ENCODE peak calls at places on chromosomes 2 and 18, in six cellular contexts. One of them, this sample, is unnamed.

GRCh38 chr2:9761547-9761946 is 81.7 kb upstream of the TAF1B start:
- DNase-seq in astrocyte of the spinal cord: no peak
- DNase-seq in stimulated activated CD4-positive, alpha-beta T cell treated with anti-CD3 and anti-CD28 coated beads, Interleukin-4, amount 100 ng/mL, for 1 hour: no peak
- DNase-seq in AG09309: no peak
- DNase-seq in KG1: no peak
- DNase-seq in activated CD4-positive, alpha-beta memory T cell treated with anti-CD3 and anti-CD28 coated beads for 36 hours: no peak
- DNase-seq in this sample: no peak

GRCh38 chr2:11177871-11178598 is 22.8 kb downstream of the SLC66A3 start:
- DNase-seq in astrocyte of the spinal cord: peak; percentile 33
- DNase-seq in stimulated activated CD4-positive, alpha-beta T cell treated with anti-CD3 and anti-CD28 coated beads, Interleukin-4, amount 100 ng/mL, for 1 hour: no peak
- DNase-seq in AG09309: no peak
- DNase-seq in KG1: no peak
- DNase-seq in activated CD4-positive, alpha-beta memory T cell treated with anti-CD3 and anti-CD28 coated beads for 36 hours: no peak
- DNase-seq in this sample: no peak

GRCh38 chr2:218626369-218626768 is 18.7 kb downstream of the PLCD4 start:
- DNase-seq in astrocyte of the spinal cord: no peak
- DNase-seq in stimulated activated CD4-positive, alpha-beta T cell treated with anti-CD3 and anti-CD28 coated beads, Interleukin-4, amount 100 ng/mL, for 1 hour: no peak
- DNase-seq in AG09309: no peak
- DNase-seq in KG1: no peak
- DNase-seq in activated CD4-positive, alpha-beta memory T cell treated with anti-CD3 and anti-CD28 coated beads for 36 hours: no peak
- DNase-seq in this sample: no peak

GRCh38 chr2:6036211-6036610 is 344.0 kb downstream of the SOX11 start:
- DNase-seq in astrocyte of the spinal cord: no peak
- DNase-seq in stimulated activated CD4-positive, alpha-beta T cell treated with anti-CD3 and anti-CD28 coated beads, Interleukin-4, amount 100 ng/mL, for 1 hour: no peak
- DNase-seq in AG09309: no peak
- DNase-seq in KG1: no peak
- DNase-seq in activated CD4-positive, alpha-beta memory T cell treated with anti-CD3 and anti-CD28 coated beads for 36 hours: no peak
- DNase-seq in this sample: no peak

GRCh38 chr2:54601339-54601738 is 122.1 kb upstream of the EML6 start:
- DNase-seq in astrocyte of the spinal cord: peak; percentile 70
- DNase-seq in stimulated activated CD4-positive, alpha-beta T cell treated with anti-CD3 and anti-CD28 coated beads, Interleukin-4, amount 100 ng/mL, for 1 hour: no peak
- DNase-seq in AG09309: no peak
- DNase-seq in KG1: no peak
- DNase-seq in activated CD4-positive, alpha-beta memory T cell treated with anti-CD3 and anti-CD28 coated beads for 36 hours: no peak
- DNase-seq in this sample: no peak

GRCh38 chr2:177783835-177784448 is 288.6 kb downstream of the PDE11A start:
- DNase-seq in astrocyte of the spinal cord: peak; percentile 76
- DNase-seq in stimulated activated CD4-positive, alpha-beta T cell treated with anti-CD3 and anti-CD28 coated beads, Interleukin-4, amount 100 ng/mL, for 1 hour: no peak
- DNase-seq in AG09309: peak; percentile 71
- DNase-seq in KG1: peak; percentile 8
- DNase-seq in activated CD4-positive, alpha-beta memory T cell treated with anti-CD3 and anti-CD28 coated beads for 36 hours: no peak
- DNase-seq in this sample: peak; percentile 66

GRCh38 chr2:72136933-72137497 is 10.6 kb downstream of the CYP26B1 start:
- DNase-seq in astrocyte of the spinal cord: no peak
- DNase-seq in stimulated activated CD4-positive, alpha-beta T cell treated with anti-CD3 and anti-CD28 coated beads, Interleukin-4, amount 100 ng/mL, for 1 hour: no peak
- DNase-seq in AG09309: no peak
- DNase-seq in KG1: no peak
- DNase-seq in activated CD4-positive, alpha-beta memory T cell treated with anti-CD3 and anti-CD28 coated beads for 36 hours: no peak
- DNase-seq in this sample: no peak

GRCh38 chr18:7466190-7466589 is 100.9 kb upstream of the PTPRM start:
- DNase-seq in astrocyte of the spinal cord: no peak
- DNase-seq in stimulated activated CD4-positive, alpha-beta T cell treated with anti-CD3 and anti-CD28 coated beads, Interleukin-4, amount 100 ng/mL, for 1 hour: no peak
- DNase-seq in AG09309: no peak
- DNase-seq in KG1: no peak
- DNase-seq in activated CD4-positive, alpha-beta memory T cell treated with anti-CD3 and anti-CD28 coated beads for 36 hours: no peak
- DNase-seq in this sample: no peak

GRCh38 chr2:9630001-9630749 is 622 bp downstream of the YWHAQ start:
- DNase-seq in astrocyte of the spinal cord: peak; percentile 71
- DNase-seq in stimulated activated CD4-positive, alpha-beta T cell treated with anti-CD3 and anti-CD28 coated beads, Interleukin-4, amount 100 ng/mL, for 1 hour: peak; percentile 81
- DNase-seq in AG09309: no peak
- DNase-seq in KG1: peak; percentile 33
- DNase-seq in activated CD4-positive, alpha-beta memory T cell treated with anti-CD3 and anti-CD28 coated beads for 36 hours: peak; percentile 81
- DNase-seq in this sample: no peak

GRCh38 chr2:231687133-231687852 is 21.0 kb upstream of the PTMA start:
- DNase-seq in astrocyte of the spinal cord: peak; percentile 17
- DNase-seq in stimulated activated CD4-positive, alpha-beta T cell treated with anti-CD3 and anti-CD28 coated beads, Interleukin-4, amount 100 ng/mL, for 1 hour: peak; percentile 73
- DNase-seq in AG09309: no peak
- DNase-seq in KG1: no peak
- DNase-seq in activated CD4-positive, alpha-beta memory T cell treated with anti-CD3 and anti-CD28 coated beads for 36 hours: peak; percentile 73
- DNase-seq in this sample: no peak

GRCh38 chr2:170253721-170254230 is 75.8 kb downstream of the MYO3B start:
- DNase-seq in astrocyte of the spinal cord: no peak
- DNase-seq in stimulated activated CD4-positive, alpha-beta T cell treated with anti-CD3 and anti-CD28 coated beads, Interleukin-4, amount 100 ng/mL, for 1 hour: no peak
- DNase-seq in AG09309: no peak
- DNase-seq in KG1: no peak
- DNase-seq in activated CD4-positive, alpha-beta memory T cell treated with anti-CD3 and anti-CD28 coated beads for 36 hours: no peak
- DNase-seq in this sample: no peak

GRCh38 chr2:168231609-168232241 is 15.7 kb downstream of the STK39 start:
- DNase-seq in astrocyte of the spinal cord: no peak
- DNase-seq in stimulated activated CD4-positive, alpha-beta T cell treated with anti-CD3 and anti-CD28 coated beads, Interleukin-4, amount 100 ng/mL, for 1 hour: no peak
- DNase-seq in AG09309: no peak
- DNase-seq in KG1: no peak
- DNase-seq in activated CD4-positive, alpha-beta memory T cell treated with anti-CD3 and anti-CD28 coated beads for 36 hours: no peak
- DNase-seq in this sample: no peak

GRCh38 chr2:189819297-189819704 is 35.1 kb downstream of the PMS1 start:
- DNase-seq in astrocyte of the spinal cord: peak; percentile 56
- DNase-seq in stimulated activated CD4-positive, alpha-beta T cell treated with anti-CD3 and anti-CD28 coated beads, Interleukin-4, amount 100 ng/mL, for 1 hour: no peak
- DNase-seq in AG09309: peak; percentile 49
- DNase-seq in KG1: no peak
- DNase-seq in activated CD4-positive, alpha-beta memory T cell treated with anti-CD3 and anti-CD28 coated beads for 36 hours: no peak
- DNase-seq in this sample: peak; percentile 81

GRCh38 chr18:10122116-10122515 is 208.3 kb downstream of the VAPA start:
- DNase-seq in astrocyte of the spinal cord: peak; percentile 79
- DNase-seq in stimulated activated CD4-positive, alpha-beta T cell treated with anti-CD3 and anti-CD28 coated beads, Interleukin-4, amount 100 ng/mL, for 1 hour: no peak
- DNase-seq in AG09309: peak; percentile 84
- DNase-seq in KG1: no peak
- DNase-seq in activated CD4-positive, alpha-beta memory T cell treated with anti-CD3 and anti-CD28 coated beads for 36 hours: no peak
- DNase-seq in this sample: no peak

This sample was measured in HS-5.